ENCODE peak calls at places on chromosomes 2 and 18, in four cellular contexts. One of them, this sample, is unnamed.

GRCh38 chr18:54737986-54738385 is 90.3 kb upstream of the RAB27B start:
- DNase-seq in CD8-positive, alpha-beta T cell: no peak
- DNase-seq in A673: no peak
- DNase-seq in AG04450: peak
- DNase-seq in this sample: no peak

GRCh38 chr2:219739061-219739460 is 111.6 kb downstream of the SLC4A3 start:
- DNase-seq in CD8-positive, alpha-beta T cell: no peak
- DNase-seq in A673: no peak
- DNase-seq in AG04450: no peak
- DNase-seq in this sample: no peak

GRCh38 chr18:54147439-54147838 is 77.0 kb downstream of the MBD2 start:
- DNase-seq in CD8-positive, alpha-beta T cell: no peak
- DNase-seq in A673: no peak
- DNase-seq in AG04450: no peak
- DNase-seq in this sample: no peak

GRCh38 chr2:41127351-41127750 is 675.5 kb upstream of the SLC8A1 start:
- DNase-seq in CD8-positive, alpha-beta T cell: no peak
- DNase-seq in A673: peak
- DNase-seq in AG04450: no peak
- DNase-seq in this sample: peak

GRCh38 chr2:31785876-31786275 is 205.1 kb upstream of the SRD5A2 start:
- DNase-seq in CD8-positive, alpha-beta T cell: no peak
- DNase-seq in A673: no peak
- DNase-seq in AG04450: no peak
- DNase-seq in this sample: no peak

GRCh38 chr2:47309472-47309951 is 93.4 kb upstream of the MSH2 start:
- DNase-seq in CD8-positive, alpha-beta T cell: no peak
- DNase-seq in A673: no peak
- DNase-seq in AG04450: no peak
- DNase-seq in this sample: no peak

GRCh38 chr2:204453730-204454167 is 91.5 kb upstream of the PARD3B start:
- DNase-seq in CD8-positive, alpha-beta T cell: no peak
- DNase-seq in A673: peak
- DNase-seq in AG04450: no peak
- DNase-seq in this sample: peak

GRCh38 chr2:63888490-63889402 is 47.0 kb downstream of the UGP2 start:
- DNase-seq in CD8-positive, alpha-beta T cell: peak
- DNase-seq in A673: peak
- DNase-seq in AG04450: no peak
- DNase-seq in this sample: peak

GRCh38 chr18:63197246-63197791 is 122.2 kb downstream of the BCL2 start:
- DNase-seq in CD8-positive, alpha-beta T cell: peak
- DNase-seq in A673: peak
- DNase-seq in AG04450: no peak
- DNase-seq in this sample: no peak

GRCh38 chr18:71293322-71293721 is 1004.5 kb downstream of the SOCS6 start:
- DNase-seq in CD8-positive, alpha-beta T cell: no peak
- DNase-seq in A673: no peak
- DNase-seq in AG04450: no peak
- DNase-seq in this sample: no peak

GRCh38 chr18:76275913-76276312 is 219.1 kb downstream of the ZNF516 start:
- DNase-seq in CD8-positive, alpha-beta T cell: no peak
- DNase-seq in A673: no peak
- DNase-seq in AG04450: no peak
- DNase-seq in this sample: no peak

DNA sequence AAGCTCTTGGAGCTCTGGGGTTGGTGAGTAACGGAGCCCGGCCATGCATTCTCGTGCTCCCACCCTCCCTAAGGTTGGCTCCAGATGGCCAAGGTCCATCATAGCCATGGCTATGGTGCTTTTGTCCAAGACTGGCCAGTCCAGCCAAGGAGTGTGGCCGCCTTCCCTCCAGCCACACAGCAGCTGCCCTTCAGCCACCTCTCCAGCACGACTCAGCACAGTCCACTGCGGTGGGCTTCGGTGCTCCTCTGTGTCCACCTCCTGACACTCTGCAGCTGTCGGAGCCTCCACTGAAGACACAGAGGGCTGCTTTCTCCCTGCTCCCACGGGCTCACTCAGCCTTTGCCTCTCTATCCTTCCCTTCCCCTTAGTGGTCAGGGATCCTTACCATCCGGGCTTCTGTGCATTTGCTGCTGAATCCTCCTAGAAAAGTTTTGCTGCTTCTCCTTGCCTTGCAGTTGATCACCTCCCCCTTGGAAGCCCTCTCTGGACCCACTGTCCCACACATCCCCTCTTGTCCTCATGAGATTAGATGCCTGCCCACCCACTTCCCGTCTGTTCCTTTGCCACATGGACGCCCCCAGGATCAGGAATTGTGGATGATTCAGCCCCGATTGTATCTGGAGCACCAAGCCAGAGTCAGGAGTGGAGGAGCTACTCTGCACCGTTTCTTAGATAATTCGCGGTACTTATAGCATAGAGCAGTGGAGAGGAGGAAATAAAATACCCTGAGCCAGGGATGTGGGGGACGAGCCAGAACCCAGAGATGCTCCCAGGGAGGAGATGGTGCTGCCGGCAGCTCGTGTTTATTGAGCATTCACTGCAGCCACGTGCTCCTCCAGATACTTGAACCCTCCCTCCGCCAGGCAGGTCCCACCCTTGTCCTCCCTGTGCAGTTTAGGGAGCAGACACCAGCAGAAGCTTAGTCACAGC is 177.0 kb upstream of the COPS8 start:
- DNase-seq in CD8-positive, alpha-beta T cell: no peak
- DNase-seq in A673: no peak
- DNase-seq in AG04450: no peak
- DNase-seq in this sample: no peak
- H3K4me3 ChIP-seq in CD8-positive, alpha-beta T cell: no peak
- H3K4me3 ChIP-seq in A673: no peak
- H3K4me3 ChIP-seq in AG04450: no peak
- H3K4me3 ChIP-seq in this sample: no peak

GRCh38 chr2:25983735-25984134 is 1.4 kb upstream of the KIF3C start:
- DNase-seq in CD8-positive, alpha-beta T cell: no peak
- DNase-seq in A673: no peak
- DNase-seq in AG04450: no peak
- DNase-seq in this sample: no peak

GRCh38 chr2:25980951-25981350 is 1.3 kb downstream of the KIF3C start:
- DNase-seq in CD8-positive, alpha-beta T cell: no peak
- DNase-seq in A673: no peak
- DNase-seq in AG04450: no peak
- DNase-seq in this sample: no peak

GRCh38 chr2:25981596-25982272 is 563 bp downstream of the KIF3C start:
- DNase-seq in CD8-positive, alpha-beta T cell: peak
- DNase-seq in A673: no peak
- DNase-seq in AG04450: no peak
- DNase-seq in this sample: no peak

GRCh38 chr2:25982273-25982967 is at the start of gene KIF3C:
- DNase-seq in CD8-positive, alpha-beta T cell: peak
- DNase-seq in A673: peak
- DNase-seq in AG04450: no peak
- DNase-seq in this sample: peak

DNA sequence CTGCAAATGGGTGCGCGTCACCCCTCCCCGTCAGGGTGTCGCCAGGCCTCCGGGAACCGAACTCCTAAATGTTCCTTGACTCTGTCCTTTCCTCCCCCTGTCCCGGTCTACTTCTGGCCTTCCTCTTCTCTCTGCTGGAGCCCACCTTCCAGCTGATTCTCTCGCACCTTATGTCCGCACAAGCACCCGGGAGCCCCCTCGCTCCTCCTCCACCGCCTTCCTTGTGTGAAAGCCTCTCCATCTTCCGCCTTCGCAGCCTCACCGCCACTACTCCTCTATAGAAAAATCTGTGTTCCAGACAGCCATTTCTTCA is 627 bp upstream of the KIF3C start:
- DNase-seq in CD8-positive, alpha-beta T cell: no peak
- DNase-seq in A673: no peak
- DNase-seq in AG04450: no peak
- DNase-seq in this sample: no peak
- H3K4me3 ChIP-seq in CD8-positive, alpha-beta T cell: peak
- H3K4me3 ChIP-seq in A673: peak
- H3K4me3 ChIP-seq in AG04450: peak
- H3K4me3 ChIP-seq in this sample: peak

GRCh38 chr2:53785378-53785777 is 1.4 kb downstream of the ASB3 start:
- DNase-seq in CD8-positive, alpha-beta T cell: no peak
- DNase-seq in A673: no peak
- DNase-seq in AG04450: no peak
- DNase-seq in this sample: no peak
- H3K4me3 ChIP-seq in CD8-positive, alpha-beta T cell: no peak
- H3K4me3 ChIP-seq in A673: peak
- H3K4me3 ChIP-seq in AG04450: peak
- H3K4me3 ChIP-seq in this sample: peak

DNA sequence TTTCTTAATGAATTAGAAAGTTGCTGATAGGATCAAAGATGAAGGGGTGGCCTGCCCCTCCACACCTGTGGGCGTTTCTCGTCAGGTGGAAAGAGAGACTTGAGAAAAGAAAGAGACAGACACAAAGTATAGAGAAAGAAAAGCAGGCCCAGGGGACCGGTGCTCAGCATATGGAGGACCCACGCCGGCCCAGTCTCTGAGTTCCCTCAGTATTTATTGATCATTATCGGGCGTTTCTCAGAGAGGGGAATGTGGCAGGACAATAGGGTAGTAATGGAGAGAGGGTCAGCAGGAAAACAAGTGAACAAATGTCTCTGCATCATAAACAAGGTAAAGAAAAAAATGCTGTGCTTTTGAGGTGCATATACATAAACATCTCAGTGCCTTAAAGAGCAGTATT is 144.3 kb downstream of the CCDC102B start:
- DNase-seq in CD8-positive, alpha-beta T cell: no peak
- DNase-seq in A673: no peak
- DNase-seq in AG04450: no peak
- DNase-seq in this sample: no peak
- H3K4me3 ChIP-seq in CD8-positive, alpha-beta T cell: no peak
- H3K4me3 ChIP-seq in A673: no peak
- H3K4me3 ChIP-seq in AG04450: no peak
- H3K4me3 ChIP-seq in this sample: no peak

GRCh38 chr2:85458611-85459563 is 40.4 kb downstream of the SH2D6 start:
- DNase-seq in CD8-positive, alpha-beta T cell: no peak
- DNase-seq in A673: no peak
- DNase-seq in AG04450: no peak
- DNase-seq in this sample: no peak

GRCh38 chr2:85457877-85458316 is 39.4 kb downstream of the SH2D6 start:
- DNase-seq in CD8-positive, alpha-beta T cell: no peak
- DNase-seq in A673: no peak
- DNase-seq in AG04450: no peak
- DNase-seq in this sample: no peak

GRCh38 chr2:85462337-85462736 is 43.8 kb downstream of the SH2D6 start:
- DNase-seq in CD8-positive, alpha-beta T cell: no peak
- DNase-seq in A673: no peak
- DNase-seq in AG04450: no peak
- DNase-seq in this sample: no peak

GRCh38 chr2:85457043-85457442 is 38.5 kb downstream of the SH2D6 start:
- DNase-seq in CD8-positive, alpha-beta T cell: no peak
- DNase-seq in A673: no peak
- DNase-seq in AG04450: no peak
- DNase-seq in this sample: no peak

DNA sequence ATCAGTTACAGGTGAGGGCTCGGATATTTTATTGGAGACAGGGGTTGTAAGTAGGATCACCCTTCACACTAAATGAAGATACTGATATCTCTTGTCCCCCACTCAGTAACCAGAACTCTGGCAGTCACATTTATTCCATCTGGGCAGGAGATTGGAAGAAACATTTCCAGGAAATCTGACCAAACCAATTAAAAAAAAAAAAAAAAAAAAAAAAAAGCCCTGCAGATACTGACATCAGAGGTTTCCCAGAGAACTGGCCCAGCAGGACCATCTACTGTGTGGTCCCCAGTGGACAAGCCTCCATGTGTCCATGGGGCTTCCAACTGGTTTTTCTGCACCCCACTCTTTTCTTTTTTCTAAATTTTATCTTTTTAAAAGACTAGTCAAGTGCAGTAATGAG is 41.3 kb downstream of the SH2D6 start:
- DNase-seq in CD8-positive, alpha-beta T cell: no peak
- DNase-seq in A673: no peak
- DNase-seq in AG04450: no peak
- DNase-seq in this sample: no peak
- H3K4me3 ChIP-seq in CD8-positive, alpha-beta T cell: no peak
- H3K4me3 ChIP-seq in A673: no peak
- H3K4me3 ChIP-seq in AG04450: no peak
- H3K4me3 ChIP-seq in this sample: no peak

DNA sequence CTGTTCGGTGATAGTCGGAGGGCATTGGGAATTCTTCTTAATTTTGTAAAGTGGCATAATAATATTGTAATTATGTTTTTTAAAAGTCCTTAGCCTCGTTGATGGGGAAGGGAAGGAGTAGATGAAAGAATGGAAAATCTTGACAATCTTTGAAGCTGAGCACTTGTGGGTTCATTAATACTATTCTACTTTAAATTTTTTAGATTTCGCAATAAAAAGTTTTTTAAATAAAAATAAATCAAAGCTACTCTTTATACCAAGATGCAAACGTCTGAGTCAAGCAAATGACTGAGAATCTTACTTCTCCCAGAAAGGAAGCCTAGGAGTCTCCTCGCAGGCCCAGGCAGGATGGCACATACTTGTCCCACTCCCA is 98.5 kb upstream of the GPR45 start:
- DNase-seq in CD8-positive, alpha-beta T cell: no peak
- DNase-seq in A673: no peak
- DNase-seq in AG04450: no peak
- DNase-seq in this sample: no peak
- H3K4me3 ChIP-seq in CD8-positive, alpha-beta T cell: peak
- H3K4me3 ChIP-seq in A673: no peak
- H3K4me3 ChIP-seq in AG04450: peak
- H3K4me3 ChIP-seq in this sample: no peak

GRCh38 chr2:216632952-216633615 is at the start of gene IGFBP2:
- DNase-seq in CD8-positive, alpha-beta T cell: peak
- DNase-seq in A673: peak
- DNase-seq in AG04450: no peak
- DNase-seq in this sample: peak

GRCh38 chr2:216635171-216635570 is 2.0 kb downstream of the IGFBP2 start:
- DNase-seq in CD8-positive, alpha-beta T cell: no peak
- DNase-seq in A673: peak
- DNase-seq in AG04450: no peak
- DNase-seq in this sample: no peak

GRCh38 chr2:216632321-216632951 is 784 bp upstream of the IGFBP2 start:
- DNase-seq in CD8-positive, alpha-beta T cell: no peak
- DNase-seq in A673: no peak
- DNase-seq in AG04450: no peak
- DNase-seq in this sample: no peak

GRCh38 chr2:216634317-216635148 is 1.3 kb downstream of the IGFBP2 start:
- DNase-seq in CD8-positive, alpha-beta T cell: no peak
- DNase-seq in A673: peak
- DNase-seq in AG04450: no peak
- DNase-seq in this sample: no peak

GRCh38 chr2:216633616-216634316 is 546 bp downstream of the IGFBP2 start:
- DNase-seq in CD8-positive, alpha-beta T cell: no peak
- DNase-seq in A673: peak
- DNase-seq in AG04450: no peak
- DNase-seq in this sample: peak
- H3K4me3 ChIP-seq in CD8-positive, alpha-beta T cell: peak
- H3K4me3 ChIP-seq in A673: peak
- H3K4me3 ChIP-seq in AG04450: peak
- H3K4me3 ChIP-seq in this sample: peak